ENCODE peak calls at places on chromosome 14, in eight cellular contexts. L, M, T, V, W, C, A and D are unnamed samples.

GRCh38 chr14:65167072-65167645 is 64.8 kb upstream of the MAX start:
- DNase-seq in L (peak), M (peak), T (no peak), V (no peak), W (no peak), C (no peak), A (no peak), D (no peak)

GRCh38 chr14:74502236-74503019 is 8.9 kb downstream of the ISCA2 start:
- DNase-seq in L (no peak), M (no peak), T (no peak), V (no peak), W (no peak), C (peak), A (no peak), D (peak)

GRCh38 chr14:58637391-58638230 is at the start of gene DACT1:
- DNase-seq in L (peak), M (peak), T (no peak), V (peak), W (no peak), C (peak), A (peak), D (peak)

GRCh38 chr14:99758121-99758871 is 34.9 kb upstream of the EML1 start:
- DNase-seq in L (no peak), M (no peak), T (peak), V (peak), W (no peak), C (no peak), A (no peak), D (no peak)

GRCh38 chr14:65333926-65334687 is 78.4 kb upstream of the FUT8 start:
- DNase-seq in L (no peak), M (no peak), T (peak), V (peak), W (no peak), C (no peak), A (no peak), D (no peak)

GRCh38 chr14:33165144-33165925 is 226.7 kb downstream of the NPAS3 start:
- DNase-seq in L (no peak), M (no peak), T (no peak), V (no peak), W (no peak), C (no peak), A (no peak), D (no peak)

GRCh38 chr14:104237651-104238423 is 99.5 kb downstream of the KIF26A start:
- DNase-seq in L (no peak), M (no peak), T (no peak), V (no peak), W (no peak), C (no peak), A (no peak), D (no peak)

GRCh38 chr14:93033983-93034670 is 81.6 kb downstream of the ITPK1 start:
- DNase-seq in L (peak), M (no peak), T (no peak), V (no peak), W (no peak), C (peak), A (peak), D (peak)

GRCh38 chr14:21781543-21781942 is 107.9 kb upstream of the OR4E1 start:
- DNase-seq in L (no peak), M (no peak), T (no peak), V (no peak), W (no peak), C (no peak), A (no peak), D (no peak)

GRCh38 chr14:37143500-37143874 is 28.9 kb downstream of the SLC25A21 start:
- DNase-seq in L (no peak), M (no peak), T (no peak), V (no peak), W (no peak), C (no peak), A (no peak), D (no peak)

GRCh38 chr14:29900609-29901350 is 26.9 kb downstream of the PRKD1 start:
- DNase-seq in L (no peak), M (no peak), T (no peak), V (no peak), W (no peak), C (no peak), A (no peak), D (no peak)

GRCh38 chr14:88866305-88866704 is 41.9 kb downstream of the TTC8 start:
- DNase-seq in L (no peak), M (no peak), T (no peak), V (no peak), W (no peak), C (no peak), A (no peak), D (no peak)

GRCh38 chr14:65100905-65101541 is 1.3 kb downstream of the MAX start:
- DNase-seq in L (no peak), M (no peak), T (no peak), V (no peak), W (no peak), C (no peak), A (no peak), D (no peak)

GRCh38 chr14:36471431-36471830 is 48.6 kb downstream of the NKX2-1 start:
- DNase-seq in L (no peak), M (no peak), T (no peak), V (no peak), W (no peak), C (no peak), A (no peak), D (no peak)

GRCh38 chr14:32128703-32129102 is 51.6 kb downstream of the ARHGAP5 start:
- DNase-seq in L (no peak), M (no peak), T (no peak), V (no peak), W (no peak), C (no peak), A (no peak), D (no peak)

GRCh38 chr14:87351007-87351406 is 642.0 kb downstream of the GALC start:
- DNase-seq in L (no peak), M (no peak), T (no peak), V (no peak), W (no peak), C (no peak), A (no peak), D (no peak)

GRCh38 chr14:69291891-69292586 is 32.1 kb downstream of the GALNT16 start:
- DNase-seq in L (no peak), M (no peak), T (no peak), V (peak), W (no peak), C (no peak), A (no peak), D (no peak)